ENCODE peak calls at places on chromosomes 5 and 9, in eight cellular contexts. M is fibroblast of lung, S is astrocyte, P is small intestine, U is IMR-90, T is body of pancreas, W is heart left ventricle, K is sigmoid colon. G is an unnamed sample. For H3K36me3 and H3K27me3, the result is how much of the 10 kb centered on the place peaks cover.

GRCh38 chr9:131323629-131324028 is 34.1 kb downstream of the PLPP7 start:
- DNase-seq in T (peak), W (peak), S (no peak), M (no peak), P (peak), K (peak), U (no peak), G (no peak)

GRCh38 chr9:38371495-38371894 is 21.0 kb upstream of the ALDH1B1 start:
- DNase-seq in T (peak), P (peak), U (peak), M (peak), W (no peak), S (peak), K (no peak), G (no peak)

GRCh38 chr9:10026585-10026984 is 586.2 kb downstream of the PTPRD start:
- DNase-seq in S (no peak), T (no peak), M (no peak), K (no peak), P (no peak), W (no peak), U (no peak), G (no peak)

GRCh38 chr9:7042124-7042523 is 284.4 kb downstream of the KDM4C start:
- DNase-seq in U (peak), P (no peak), K (no peak), S (no peak), W (no peak), T (no peak), M (peak), G (no peak)

GRCh38 chr5:123964916-123965315 is 452.9 kb downstream of the CSNK1G3 start:
- DNase-seq in T (no peak), U (no peak), M (no peak), P (no peak), S (peak), W (no peak), K (no peak), G (no peak)

GRCh38 chr9:84371737-84372136 is 31.2 kb upstream of the SLC28A3 start:
- DNase-seq in K (no peak), M (peak), T (no peak), P (no peak), S (peak), W (no peak), U (peak), G (no peak)

GRCh38 chr9:107215381-107215780 is 67.7 kb upstream of the RAD23B start:
- DNase-seq in S (peak), T (no peak), M (no peak), U (peak), W (no peak), P (no peak), K (no peak), G (no peak)

GRCh38 chr5:77957516-77957915 is 181.4 kb upstream of the TBCA start:
- DNase-seq in S (no peak), M (no peak), K (no peak), P (no peak), T (no peak), U (no peak), W (no peak), G (no peak)

GRCh38 chr9:120724757-120725156 is 10.5 kb upstream of the MEGF9 start:
- DNase-seq in K (no peak), T (no peak), W (no peak), P (no peak), M (no peak), S (no peak), U (no peak), G (no peak)

GRCh38 chr9:105280730-105281129 is 36.3 kb downstream of the SLC44A1 start:
- DNase-seq in W (no peak), K (no peak), S (peak), M (no peak), T (no peak), P (no peak), U (peak), G (no peak)

GRCh38 chr9:96417610-96418073 is 528 bp downstream of the ZNF367 start:
- DNase-seq in S (no peak), K (peak), W (peak), U (no peak), T (peak), M (no peak), P (no peak), G (no peak)

GRCh38 chr9:134967547-134967930 is 49.8 kb upstream of the FCN1 start:
- DNase-seq in T (no peak), K (peak), U (peak), P (no peak), W (no peak), S (no peak), M (peak), G (no peak)

GRCh38 chr9:78383130-78383529 is 86.2 kb downstream of the PSAT1 start:
- DNase-seq in T (no peak), W (no peak), U (peak), S (peak), M (peak), P (no peak), K (no peak), G (no peak)

GRCh38 chr9:106713206-106713605 is 149.8 kb upstream of the ZNF462 start:
- DNase-seq in W (no peak), M (no peak), K (no peak), P (no peak), T (no peak), S (no peak), U (no peak), G (no peak)

GRCh38 chr9:86700601-86701000 is 246.7 kb downstream of the GAS1 start:
- DNase-seq in S (peak), P (peak), W (peak), U (peak), K (no peak), T (peak), M (peak), G (no peak)

GRCh38 chr5:77181173-77181572 is 29.3 kb upstream of the PDE8B start:
- DNase-seq in P (peak), S (no peak), M (no peak), K (no peak), T (no peak), U (no peak), W (no peak), G (no peak)

GRCh38 chr5:2020730-2021129 is 138.0 kb upstream of the IRX4 start:
- DNase-seq in U (no peak), M (no peak), K (no peak), P (no peak), W (no peak), T (no peak), S (no peak), G (no peak)

GRCh38 chr9:90447773-90448172 is 194.9 kb downstream of the DIRAS2 start:
- DNase-seq in U (no peak), K (no peak), W (no peak), M (no peak), T (no peak), S (no peak), P (no peak), G (no peak)

GRCh38 chr9:90442738-90443137 is 199.9 kb downstream of the DIRAS2 start:
- DNase-seq in P (no peak), S (no peak), W (no peak), M (no peak), U (no peak), K (no peak), T (no peak), G (no peak)

GRCh38 chr9:90444609-90445008 is 198.0 kb downstream of the DIRAS2 start:
- DNase-seq in M (no peak), P (no peak), S (no peak), U (no peak), T (no peak), W (no peak), K (no peak), G (no peak)

GRCh38 chr9:90441814-90442213 is 200.8 kb downstream of the DIRAS2 start:
- DNase-seq in M (no peak), W (no peak), U (no peak), P (no peak), S (no peak), K (no peak), T (no peak), G (no peak)

DNA sequence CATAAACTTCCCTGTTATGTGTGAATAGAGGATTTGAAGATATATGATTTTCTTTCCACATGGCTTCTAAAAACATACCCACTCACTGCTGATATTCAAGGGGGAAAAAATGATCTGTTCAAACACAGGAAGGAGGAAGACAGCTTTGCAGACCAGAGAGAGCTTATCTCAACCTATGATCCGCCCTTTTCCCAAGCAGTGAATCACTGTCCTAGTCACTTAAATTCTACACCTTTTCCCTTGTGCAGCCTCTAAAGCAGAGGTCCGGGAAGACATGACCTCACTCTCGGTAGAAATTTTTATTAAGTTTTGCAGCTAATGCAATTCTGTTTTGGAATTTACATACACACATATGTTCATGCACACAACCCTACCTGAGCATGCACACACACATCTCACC is 197.2 kb downstream of the DIRAS2 start:
- DNase-seq in U (no peak), S (no peak), K (no peak), M (no peak), W (no peak), T (no peak), P (no peak), G (no peak)
- H3K27ac ChIP-seq in U (no peak), S (no peak), K (no peak), M (no peak), W (no peak), T (no peak), P (no peak), G (no peak)

GRCh38 chr9:114304416-114305188 is 18.3 kb upstream of the ORM1 start:
- DNase-seq in S (no peak), W (no peak), M (no peak), U (no peak), K (no peak), T (no peak), P (no peak), G (no peak)
- H3K36me3 ChIP-seq in S (under half), W (under half), M (under half), U (under half), K (under half), T (under half), P (under half), G (under half)

GRCh38 chr5:148563021-148563420 is 91.3 kb downstream of the HTR4 start:
- DNase-seq in T (no peak), W (no peak), M (no peak), S (no peak), U (no peak), K (no peak), P (no peak), G (no peak)
- H3K27me3 ChIP-seq in T (under half), W (under half), M (under half), S (under half), U (under half), K (under half), P (under half), G (under half)

GRCh38 chr5:147234825-147235635 is at the start of gene STK32A:
- DNase-seq in S (peak), P (peak), K (peak), W (peak), M (peak), T (peak), U (no peak), G (no peak)
- H3K27ac ChIP-seq in S (no peak), P (no peak), K (peak), W (peak), M (no peak), T (peak), U (no peak), G (no peak)

G was measured in effector memory CD4-positive, alpha-beta T cell.